ENCODE peak calls at places on chromosomes 6 and 20, in five cellular contexts. One of them, this sample, is unnamed.

GRCh38 chr6:95478941-95479340 is 98.4 kb upstream of the MANEA start:
- DNase-seq in NCI-H187 treated with DMSO at 0.1 percent for 48 hours: no peak
- DNase-seq in anterior cingulate cortex: no peak
- DNase-seq in ascending aorta: no peak
- DNase-seq in H9: no peak
- DNase-seq in this sample: no peak

GRCh38 chr6:22356362-22356940 is 59.6 kb upstream of the PRL start:
- DNase-seq in ascending aorta: no peak
- DNase-seq in NCI-H187 treated with DMSO at 0.1 percent for 48 hours: no peak
- DNase-seq in H9: no peak
- DNase-seq in anterior cingulate cortex: no peak
- DNase-seq in this sample: no peak

GRCh38 chr6:142833054-142833453 is 111.9 kb downstream of the HIVEP2 start:
- DNase-seq in NCI-H187 treated with DMSO at 0.1 percent for 48 hours: no peak
- DNase-seq in H9: no peak
- DNase-seq in ascending aorta: no peak
- DNase-seq in anterior cingulate cortex: no peak
- DNase-seq in this sample: no peak

GRCh38 chr20:57006411-57007170 is 259.9 kb downstream of the BMP7 start:
- DNase-seq in NCI-H187 treated with DMSO at 0.1 percent for 48 hours: no peak
- DNase-seq in H9: no peak
- DNase-seq in anterior cingulate cortex: no peak
- DNase-seq in ascending aorta: no peak
- DNase-seq in this sample: no peak

GRCh38 chr6:10402648-10403311 is 12.1 kb downstream of the TFAP2A start:
- DNase-seq in anterior cingulate cortex: no peak
- DNase-seq in H9: no peak
- DNase-seq in NCI-H187 treated with DMSO at 0.1 percent for 48 hours: no peak
- DNase-seq in ascending aorta: no peak
- DNase-seq in this sample: no peak

GRCh38 chr6:23547851-23548250 is 578.2 kb upstream of the NRSN1 start:
- DNase-seq in NCI-H187 treated with DMSO at 0.1 percent for 48 hours: no peak
- DNase-seq in anterior cingulate cortex: no peak
- DNase-seq in ascending aorta: no peak
- DNase-seq in H9: peak; percentile 34
- DNase-seq in this sample: peak; percentile 31

GRCh38 chr20:4375881-4376280 is 345.8 kb upstream of the PRND start:
- DNase-seq in H9: no peak
- DNase-seq in anterior cingulate cortex: no peak
- DNase-seq in NCI-H187 treated with DMSO at 0.1 percent for 48 hours: no peak
- DNase-seq in ascending aorta: no peak
- DNase-seq in this sample: no peak

GRCh38 chr6:98946877-98947410 is 802 bp downstream of the FBXL4 start:
- DNase-seq in anterior cingulate cortex: no peak
- DNase-seq in NCI-H187 treated with DMSO at 0.1 percent for 48 hours: no peak
- DNase-seq in H9: no peak
- DNase-seq in ascending aorta: no peak
- DNase-seq in this sample: no peak

GRCh38 chr6:21769973-21770372 is 176.4 kb downstream of the SOX4 start:
- DNase-seq in ascending aorta: no peak
- DNase-seq in NCI-H187 treated with DMSO at 0.1 percent for 48 hours: no peak
- DNase-seq in H9: no peak
- DNase-seq in anterior cingulate cortex: no peak
- DNase-seq in this sample: no peak